ENCODE peak calls at places on chromosomes 12 and 14, in eight cellular contexts. P, B, S, K, E, M, Z and A are unnamed samples. For H3K4me1, the result is how much of the 10 kb centered on the place peaks cover.

GRCh38 chr12:4177257-4177656 is 96.3 kb upstream of the CCND2 start:
- DNase-seq in S (no peak), M (no peak), P (no peak), Z (no peak), E (no peak), B (no peak), K (no peak), A (no peak)

GRCh38 chr12:27635349-27635972 is 60.8 kb upstream of the REP15 start:
- DNase-seq in M (no peak), K (peak), E (no peak), B (peak), Z (no peak), P (no peak), S (no peak), A (no peak)

GRCh38 chr14:49512147-49512551 is 74.0 kb downstream of the RPS29 start:
- DNase-seq in B (peak), P (no peak), M (no peak), Z (no peak), E (no peak), K (no peak), S (no peak), A (no peak)

GRCh38 chr12:106046301-106046846 is 92.4 kb downstream of the NUAK1 start:
- DNase-seq in Z (no peak), E (no peak), K (no peak), B (no peak), S (no peak), P (no peak), M (no peak), A (peak)

GRCh38 chr14:64040044-64040443 is 187.2 kb downstream of the SYNE2 start:
- DNase-seq in S (no peak), B (no peak), K (no peak), M (no peak), P (no peak), Z (no peak), E (no peak), A (no peak)

GRCh38 chr12:27260746-27261145 is 16.7 kb downstream of the STK38L start:
- DNase-seq in Z (no peak), M (no peak), E (no peak), B (no peak), S (no peak), P (no peak), K (no peak), A (no peak)

GRCh38 chr12:94942663-94943062 is 60.8 kb downstream of the NDUFA12 start:
- DNase-seq in K (no peak), E (no peak), M (no peak), Z (no peak), B (no peak), P (no peak), S (no peak), A (no peak)

GRCh38 chr12:75116611-75117010 is 93.0 kb downstream of the KCNC2 start:
- DNase-seq in E (no peak), B (no peak), M (no peak), Z (no peak), S (no peak), P (no peak), K (no peak), A (no peak)

GRCh38 chr12:41899577-41899976 is 245.1 kb downstream of the GXYLT1 start:
- DNase-seq in P (no peak), Z (no peak), M (no peak), K (no peak), S (no peak), B (no peak), E (no peak), A (no peak)

GRCh38 chr12:109758406-109759075 is 44.9 kb downstream of the FAM222A start:
- DNase-seq in P (peak), B (no peak), M (no peak), K (no peak), Z (no peak), E (peak), S (no peak), A (peak)

GRCh38 chr12:115871714-115872113 is 405.8 kb downstream of the MED13L start:
- DNase-seq in B (peak), K (peak), S (no peak), E (peak), Z (no peak), P (no peak), M (no peak), A (no peak)

DNA sequence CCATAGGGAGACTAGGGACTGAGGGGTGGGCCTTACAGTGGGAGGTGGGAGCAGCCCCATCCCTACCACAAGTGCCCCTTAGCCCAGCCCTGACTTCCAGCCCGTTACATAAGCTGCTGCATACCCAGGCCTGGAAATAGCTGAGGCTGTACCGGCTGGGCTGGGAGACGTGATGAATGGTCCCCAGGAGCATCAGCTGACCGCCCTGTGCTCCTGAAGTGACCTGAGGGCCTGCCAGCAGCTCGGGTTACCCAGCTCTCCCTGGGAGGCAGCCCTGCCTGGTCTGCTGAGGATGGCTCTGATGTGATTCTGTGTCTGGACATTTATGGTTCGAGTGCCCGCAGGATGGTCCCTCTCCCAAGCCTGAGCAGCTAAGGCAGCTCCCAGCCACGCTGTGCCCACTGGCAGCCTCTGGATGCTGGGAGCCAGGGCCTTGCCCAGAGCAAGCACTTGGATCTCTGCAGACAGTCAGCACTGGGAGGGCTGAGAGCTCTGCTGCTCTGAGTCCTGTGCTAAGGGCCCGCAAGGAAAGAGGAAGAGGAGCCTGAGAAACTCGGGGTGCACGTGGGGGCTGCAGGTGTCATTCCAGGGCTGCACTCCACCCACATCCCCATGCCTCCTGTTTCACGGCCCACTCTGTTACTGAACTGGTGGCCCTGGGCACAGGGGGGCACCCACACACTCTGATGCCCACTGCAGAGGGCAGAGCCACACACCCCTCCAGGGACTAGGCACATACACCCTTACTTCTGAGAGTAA is 20.5 kb downstream of the TAMALIN start:
- DNase-seq in B (no peak), K (no peak), S (no peak), Z (no peak), E (no peak), M (no peak), P (no peak), A (no peak)
- H3K4me1 ChIP-seq in B (under half), K (under half), S (under half), Z (under half), E (under half), M (under half), P (under half), A (under half)

DNA sequence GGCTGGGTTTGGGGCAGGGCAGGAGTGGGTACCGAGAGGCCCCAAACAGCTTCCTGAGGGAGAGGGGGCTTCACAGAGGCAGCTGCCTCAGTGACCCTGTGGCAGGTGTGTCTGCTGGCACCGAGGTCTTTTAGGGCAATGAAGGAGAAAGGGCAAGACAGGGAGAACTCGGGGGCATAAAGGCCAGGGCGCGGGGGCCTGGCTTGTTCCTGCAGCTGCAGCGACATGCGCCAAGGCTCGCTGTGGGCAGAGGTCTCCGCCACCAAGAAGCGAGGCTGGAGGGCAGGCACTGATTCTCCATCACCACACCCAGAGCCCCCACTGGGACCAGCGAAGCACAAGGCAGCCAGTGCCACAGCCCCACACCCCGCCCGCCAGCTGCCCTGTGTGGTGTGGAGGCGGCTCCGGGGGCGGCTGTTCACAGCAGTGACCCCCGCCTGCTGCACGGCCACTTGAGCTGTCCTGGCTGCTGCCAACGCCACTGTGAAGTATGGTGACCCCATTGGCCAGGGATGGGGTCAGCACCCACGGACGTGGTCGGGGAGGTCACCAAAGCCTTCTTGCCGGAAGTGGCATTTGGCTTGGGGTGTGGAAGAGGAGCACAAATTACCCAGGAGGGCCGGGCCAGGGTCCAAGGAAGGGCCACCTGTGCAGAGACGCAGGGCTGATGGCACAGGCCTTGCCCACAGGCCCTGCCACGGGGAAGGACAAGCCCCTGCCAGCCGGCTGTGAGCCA is 16.4 kb downstream of the BAG5 start:
- DNase-seq in Z (no peak), M (no peak), K (no peak), S (no peak), E (no peak), B (no peak), P (peak), A (no peak)
- H3K4me1 ChIP-seq in Z (under half), M (half or more), K (under half), S (half or more), E (under half), B (under half), P (half or more), A (half or more)

DNA sequence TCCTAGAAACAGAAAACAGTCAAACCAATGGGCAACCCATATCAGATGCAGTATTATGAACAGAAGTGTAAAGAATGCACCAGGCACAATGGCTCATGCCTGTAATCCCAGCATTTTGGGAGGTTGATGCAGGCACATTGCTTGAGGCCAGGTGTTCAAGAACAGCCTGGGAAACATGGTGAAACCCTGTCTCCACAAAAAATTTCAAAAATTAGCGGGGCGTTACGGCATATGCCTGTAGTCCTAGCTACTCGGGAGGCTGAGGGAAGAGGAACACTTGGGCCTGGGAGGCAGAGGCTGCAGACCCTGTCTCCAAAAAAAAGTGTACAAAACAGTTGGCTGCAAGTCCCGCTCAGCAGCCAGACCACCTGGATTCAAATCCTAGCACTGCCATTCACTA is 4.9 kb downstream of the PXN start:
- DNase-seq in E (no peak), P (no peak), B (no peak), M (no peak), S (no peak), K (no peak), Z (no peak), A (no peak)
- H3K4me1 ChIP-seq in E (under half), P (half or more), B (under half), M (half or more), S (half or more), K (under half), Z (half or more), A (half or more)

DNA sequence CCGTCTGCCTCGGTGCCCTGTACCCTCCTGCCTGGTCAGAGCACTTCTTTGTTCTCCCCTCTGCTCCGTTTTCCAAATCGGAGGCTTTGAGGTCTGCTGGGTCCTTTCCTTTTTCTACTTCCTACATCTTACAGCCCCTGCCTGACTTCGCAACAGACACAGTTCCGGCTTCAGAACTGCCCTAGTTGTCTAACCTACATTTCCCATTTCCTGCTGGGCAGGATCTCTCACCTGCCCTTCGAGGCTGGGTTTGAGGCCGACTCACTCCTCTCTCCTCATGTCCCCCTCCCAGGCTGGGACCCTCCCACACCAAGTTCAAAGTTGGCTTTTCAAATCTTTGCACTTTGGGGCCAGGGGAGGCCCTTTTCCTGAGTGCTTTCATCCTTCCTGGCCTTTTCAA is 280.8 kb upstream of the CRY1 start:
- DNase-seq in E (no peak), Z (no peak), S (no peak), B (no peak), M (no peak), P (no peak), K (no peak), A (no peak)
- H3K4me1 ChIP-seq in E (under half), Z (half or more), S (half or more), B (under half), M (under half), P (under half), K (under half), A (under half)

DNA sequence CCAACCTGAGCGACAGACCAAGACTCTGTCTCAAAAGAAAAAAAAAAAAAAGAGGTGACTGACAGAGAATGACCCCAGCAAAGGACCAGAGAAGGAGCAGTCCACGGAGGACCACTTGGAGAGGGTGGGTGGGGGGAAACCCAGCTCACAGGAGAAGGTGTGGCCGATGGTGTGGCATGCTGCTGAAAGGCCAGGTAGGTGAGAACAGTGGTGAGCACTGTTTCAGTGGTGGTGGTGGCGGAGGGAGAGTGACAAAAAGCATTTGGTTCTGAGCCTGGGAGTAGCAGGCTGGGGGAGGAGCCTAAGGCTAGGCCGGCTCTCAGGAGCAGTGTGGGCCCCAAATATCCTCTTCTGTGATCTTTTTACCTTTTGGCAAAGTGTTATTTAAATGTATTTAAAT is 63.8 kb downstream of the IRF2BPL start:
- DNase-seq in E (no peak), S (no peak), K (no peak), B (no peak), P (no peak), Z (no peak), M (no peak), A (no peak)
- H3K4me1 ChIP-seq in E (under half), S (half or more), K (under half), B (under half), P (under half), Z (half or more), M (under half), A (under half)